ENCODE peak calls at places on chromosome 7, in nine cellular contexts. One of them, this sample, is unnamed.

GRCh38 chr7:123916240-123916724 is 8.8 kb upstream of the SPAM1 start:
- DNase-seq in NCI-H1417: peak
- DNase-seq in HFFc6: no peak
- DNase-seq in activated effector memory CD4-positive, alpha-beta T cell treated with anti-CD3 and anti-CD28 coated beads, Interleukin-2, amount 50 U/mL, for 16 hours: no peak
- DNase-seq in fibroblast of gingiva: no peak
- DNase-seq in stimulated activated CD4-positive, alpha-beta T cell treated with anti-CD3 and anti-CD28 coated beads, Interleukin-1b, Interleukin-23, amount 100 ng/mL, for 48 hours: no peak
- DNase-seq in dorsolateral prefrontal cortex: no peak
- DNase-seq in HCEC 1CT: peak
- DNase-seq in cardiac fibroblast: peak
- DNase-seq in this sample: no peak

GRCh38 chr7:132655071-132655761 is 78.9 kb upstream of the PLXNA4 start:
- DNase-seq in NCI-H1417: no peak
- DNase-seq in HFFc6: no peak
- DNase-seq in activated effector memory CD4-positive, alpha-beta T cell treated with anti-CD3 and anti-CD28 coated beads, Interleukin-2, amount 50 U/mL, for 16 hours: peak
- DNase-seq in fibroblast of gingiva: no peak
- DNase-seq in stimulated activated CD4-positive, alpha-beta T cell treated with anti-CD3 and anti-CD28 coated beads, Interleukin-1b, Interleukin-23, amount 100 ng/mL, for 48 hours: peak
- DNase-seq in dorsolateral prefrontal cortex: peak
- DNase-seq in HCEC 1CT: no peak
- DNase-seq in cardiac fibroblast: peak
- DNase-seq in this sample: peak

GRCh38 chr7:85567983-85568382 is 381.1 kb upstream of the SEMA3D start:
- DNase-seq in NCI-H1417: no peak
- DNase-seq in HFFc6: no peak
- DNase-seq in activated effector memory CD4-positive, alpha-beta T cell treated with anti-CD3 and anti-CD28 coated beads, Interleukin-2, amount 50 U/mL, for 16 hours: no peak
- DNase-seq in fibroblast of gingiva: peak
- DNase-seq in stimulated activated CD4-positive, alpha-beta T cell treated with anti-CD3 and anti-CD28 coated beads, Interleukin-1b, Interleukin-23, amount 100 ng/mL, for 48 hours: no peak
- DNase-seq in dorsolateral prefrontal cortex: no peak
- DNase-seq in HCEC 1CT: no peak
- DNase-seq in cardiac fibroblast: no peak
- DNase-seq in this sample: no peak

GRCh38 chr7:56105508-56105907 is 768 bp downstream of the CHCHD2 start:
- DNase-seq in NCI-H1417: peak
- DNase-seq in HFFc6: peak
- DNase-seq in activated effector memory CD4-positive, alpha-beta T cell treated with anti-CD3 and anti-CD28 coated beads, Interleukin-2, amount 50 U/mL, for 16 hours: peak
- DNase-seq in fibroblast of gingiva: peak
- DNase-seq in stimulated activated CD4-positive, alpha-beta T cell treated with anti-CD3 and anti-CD28 coated beads, Interleukin-1b, Interleukin-23, amount 100 ng/mL, for 48 hours: peak
- DNase-seq in dorsolateral prefrontal cortex: no peak
- DNase-seq in HCEC 1CT: peak
- DNase-seq in cardiac fibroblast: peak
- DNase-seq in this sample: no peak

GRCh38 chr7:8700076-8700624 is 266.7 kb downstream of the NXPH1 start:
- DNase-seq in NCI-H1417: no peak
- DNase-seq in HFFc6: no peak
- DNase-seq in activated effector memory CD4-positive, alpha-beta T cell treated with anti-CD3 and anti-CD28 coated beads, Interleukin-2, amount 50 U/mL, for 16 hours: no peak
- DNase-seq in fibroblast of gingiva: no peak
- DNase-seq in stimulated activated CD4-positive, alpha-beta T cell treated with anti-CD3 and anti-CD28 coated beads, Interleukin-1b, Interleukin-23, amount 100 ng/mL, for 48 hours: no peak
- DNase-seq in dorsolateral prefrontal cortex: no peak
- DNase-seq in HCEC 1CT: no peak
- DNase-seq in cardiac fibroblast: no peak
- DNase-seq in this sample: no peak

GRCh38 chr7:44382459-44383300 is 57.3 kb upstream of the CAMK2B start:
- DNase-seq in NCI-H1417: no peak
- DNase-seq in HFFc6: no peak
- DNase-seq in activated effector memory CD4-positive, alpha-beta T cell treated with anti-CD3 and anti-CD28 coated beads, Interleukin-2, amount 50 U/mL, for 16 hours: no peak
- DNase-seq in fibroblast of gingiva: no peak
- DNase-seq in stimulated activated CD4-positive, alpha-beta T cell treated with anti-CD3 and anti-CD28 coated beads, Interleukin-1b, Interleukin-23, amount 100 ng/mL, for 48 hours: no peak
- DNase-seq in dorsolateral prefrontal cortex: peak
- DNase-seq in HCEC 1CT: no peak
- DNase-seq in cardiac fibroblast: peak
- DNase-seq in this sample: no peak

GRCh38 chr7:50068026-50068425 is 25.0 kb downstream of the ZPBP start:
- DNase-seq in NCI-H1417: no peak
- DNase-seq in HFFc6: no peak
- DNase-seq in activated effector memory CD4-positive, alpha-beta T cell treated with anti-CD3 and anti-CD28 coated beads, Interleukin-2, amount 50 U/mL, for 16 hours: no peak
- DNase-seq in fibroblast of gingiva: no peak
- DNase-seq in stimulated activated CD4-positive, alpha-beta T cell treated with anti-CD3 and anti-CD28 coated beads, Interleukin-1b, Interleukin-23, amount 100 ng/mL, for 48 hours: no peak
- DNase-seq in dorsolateral prefrontal cortex: no peak
- DNase-seq in HCEC 1CT: no peak
- DNase-seq in cardiac fibroblast: peak
- DNase-seq in this sample: no peak

GRCh38 chr7:85324145-85324799 is 137.4 kb upstream of the SEMA3D start:
- DNase-seq in NCI-H1417: no peak
- DNase-seq in HFFc6: no peak
- DNase-seq in activated effector memory CD4-positive, alpha-beta T cell treated with anti-CD3 and anti-CD28 coated beads, Interleukin-2, amount 50 U/mL, for 16 hours: no peak
- DNase-seq in fibroblast of gingiva: no peak
- DNase-seq in stimulated activated CD4-positive, alpha-beta T cell treated with anti-CD3 and anti-CD28 coated beads, Interleukin-1b, Interleukin-23, amount 100 ng/mL, for 48 hours: no peak
- DNase-seq in dorsolateral prefrontal cortex: no peak
- DNase-seq in HCEC 1CT: no peak
- DNase-seq in cardiac fibroblast: no peak
- DNase-seq in this sample: no peak

GRCh38 chr7:140019606-140020005 is 43.1 kb downstream of the PARP12 start:
- DNase-seq in NCI-H1417: no peak
- DNase-seq in HFFc6: no peak
- DNase-seq in activated effector memory CD4-positive, alpha-beta T cell treated with anti-CD3 and anti-CD28 coated beads, Interleukin-2, amount 50 U/mL, for 16 hours: no peak
- DNase-seq in fibroblast of gingiva: no peak
- DNase-seq in stimulated activated CD4-positive, alpha-beta T cell treated with anti-CD3 and anti-CD28 coated beads, Interleukin-1b, Interleukin-23, amount 100 ng/mL, for 48 hours: no peak
- DNase-seq in dorsolateral prefrontal cortex: no peak
- DNase-seq in HCEC 1CT: no peak
- DNase-seq in cardiac fibroblast: no peak
- DNase-seq in this sample: no peak

GRCh38 chr7:98000356-98000755 is 10.4 kb upstream of the OCM2 start:
- DNase-seq in NCI-H1417: no peak
- DNase-seq in HFFc6: no peak
- DNase-seq in activated effector memory CD4-positive, alpha-beta T cell treated with anti-CD3 and anti-CD28 coated beads, Interleukin-2, amount 50 U/mL, for 16 hours: no peak
- DNase-seq in fibroblast of gingiva: no peak
- DNase-seq in stimulated activated CD4-positive, alpha-beta T cell treated with anti-CD3 and anti-CD28 coated beads, Interleukin-1b, Interleukin-23, amount 100 ng/mL, for 48 hours: no peak
- DNase-seq in dorsolateral prefrontal cortex: no peak
- DNase-seq in HCEC 1CT: no peak
- DNase-seq in cardiac fibroblast: no peak
- DNase-seq in this sample: no peak

GRCh38 chr7:106018566-106019338 is 55.7 kb downstream of the CDHR3 start:
- DNase-seq in NCI-H1417: no peak
- DNase-seq in HFFc6: no peak
- DNase-seq in activated effector memory CD4-positive, alpha-beta T cell treated with anti-CD3 and anti-CD28 coated beads, Interleukin-2, amount 50 U/mL, for 16 hours: no peak
- DNase-seq in fibroblast of gingiva: no peak
- DNase-seq in stimulated activated CD4-positive, alpha-beta T cell treated with anti-CD3 and anti-CD28 coated beads, Interleukin-1b, Interleukin-23, amount 100 ng/mL, for 48 hours: no peak
- DNase-seq in dorsolateral prefrontal cortex: no peak
- DNase-seq in HCEC 1CT: no peak
- DNase-seq in cardiac fibroblast: peak
- DNase-seq in this sample: no peak

GRCh38 chr7:101507791-101508252 is 121.3 kb downstream of the MYL10 start:
- DNase-seq in NCI-H1417: peak
- DNase-seq in HFFc6: peak
- DNase-seq in activated effector memory CD4-positive, alpha-beta T cell treated with anti-CD3 and anti-CD28 coated beads, Interleukin-2, amount 50 U/mL, for 16 hours: no peak
- DNase-seq in fibroblast of gingiva: no peak
- DNase-seq in stimulated activated CD4-positive, alpha-beta T cell treated with anti-CD3 and anti-CD28 coated beads, Interleukin-1b, Interleukin-23, amount 100 ng/mL, for 48 hours: peak
- DNase-seq in dorsolateral prefrontal cortex: no peak
- DNase-seq in HCEC 1CT: peak
- DNase-seq in cardiac fibroblast: peak
- DNase-seq in this sample: peak

GRCh38 chr7:134186022-134186421 is 58.9 kb downstream of the LRGUK start:
- DNase-seq in NCI-H1417: no peak
- DNase-seq in HFFc6: peak
- DNase-seq in activated effector memory CD4-positive, alpha-beta T cell treated with anti-CD3 and anti-CD28 coated beads, Interleukin-2, amount 50 U/mL, for 16 hours: no peak
- DNase-seq in fibroblast of gingiva: peak
- DNase-seq in stimulated activated CD4-positive, alpha-beta T cell treated with anti-CD3 and anti-CD28 coated beads, Interleukin-1b, Interleukin-23, amount 100 ng/mL, for 48 hours: no peak
- DNase-seq in dorsolateral prefrontal cortex: no peak
- DNase-seq in HCEC 1CT: peak
- DNase-seq in cardiac fibroblast: no peak
- DNase-seq in this sample: no peak

GRCh38 chr7:73779517-73779916 is 9.4 kb upstream of the CLDN3 start:
- DNase-seq in NCI-H1417: no peak
- DNase-seq in HFFc6: no peak
- DNase-seq in activated effector memory CD4-positive, alpha-beta T cell treated with anti-CD3 and anti-CD28 coated beads, Interleukin-2, amount 50 U/mL, for 16 hours: no peak
- DNase-seq in fibroblast of gingiva: no peak
- DNase-seq in stimulated activated CD4-positive, alpha-beta T cell treated with anti-CD3 and anti-CD28 coated beads, Interleukin-1b, Interleukin-23, amount 100 ng/mL, for 48 hours: no peak
- DNase-seq in dorsolateral prefrontal cortex: no peak
- DNase-seq in HCEC 1CT: no peak
- DNase-seq in cardiac fibroblast: peak
- DNase-seq in this sample: no peak

GRCh38 chr7:24734306-24734705 is 23.0 kb downstream of the GSDME start:
- DNase-seq in NCI-H1417: no peak
- DNase-seq in HFFc6: peak
- DNase-seq in activated effector memory CD4-positive, alpha-beta T cell treated with anti-CD3 and anti-CD28 coated beads, Interleukin-2, amount 50 U/mL, for 16 hours: no peak
- DNase-seq in fibroblast of gingiva: peak
- DNase-seq in stimulated activated CD4-positive, alpha-beta T cell treated with anti-CD3 and anti-CD28 coated beads, Interleukin-1b, Interleukin-23, amount 100 ng/mL, for 48 hours: no peak
- DNase-seq in dorsolateral prefrontal cortex: no peak
- DNase-seq in HCEC 1CT: no peak
- DNase-seq in cardiac fibroblast: peak
- DNase-seq in this sample: no peak

GRCh38 chr7:28587211-28587610 is 174.9 kb downstream of the CREB5 start:
- DNase-seq in NCI-H1417: no peak
- DNase-seq in HFFc6: no peak
- DNase-seq in activated effector memory CD4-positive, alpha-beta T cell treated with anti-CD3 and anti-CD28 coated beads, Interleukin-2, amount 50 U/mL, for 16 hours: no peak
- DNase-seq in fibroblast of gingiva: no peak
- DNase-seq in stimulated activated CD4-positive, alpha-beta T cell treated with anti-CD3 and anti-CD28 coated beads, Interleukin-1b, Interleukin-23, amount 100 ng/mL, for 48 hours: no peak
- DNase-seq in dorsolateral prefrontal cortex: no peak
- DNase-seq in HCEC 1CT: peak
- DNase-seq in cardiac fibroblast: no peak
- DNase-seq in this sample: no peak

GRCh38 chr7:137734221-137734620 is 112.6 kb downstream of the DGKI start:
- DNase-seq in NCI-H1417: no peak
- DNase-seq in HFFc6: peak
- DNase-seq in activated effector memory CD4-positive, alpha-beta T cell treated with anti-CD3 and anti-CD28 coated beads, Interleukin-2, amount 50 U/mL, for 16 hours: no peak
- DNase-seq in fibroblast of gingiva: no peak
- DNase-seq in stimulated activated CD4-positive, alpha-beta T cell treated with anti-CD3 and anti-CD28 coated beads, Interleukin-1b, Interleukin-23, amount 100 ng/mL, for 48 hours: no peak
- DNase-seq in dorsolateral prefrontal cortex: no peak
- DNase-seq in HCEC 1CT: peak
- DNase-seq in cardiac fibroblast: peak
- DNase-seq in this sample: no peak

GRCh38 chr7:17772581-17773288 is 167.6 kb downstream of the SNX13 start:
- DNase-seq in NCI-H1417: peak
- DNase-seq in HFFc6: no peak
- DNase-seq in activated effector memory CD4-positive, alpha-beta T cell treated with anti-CD3 and anti-CD28 coated beads, Interleukin-2, amount 50 U/mL, for 16 hours: no peak
- DNase-seq in fibroblast of gingiva: peak
- DNase-seq in stimulated activated CD4-positive, alpha-beta T cell treated with anti-CD3 and anti-CD28 coated beads, Interleukin-1b, Interleukin-23, amount 100 ng/mL, for 48 hours: no peak
- DNase-seq in dorsolateral prefrontal cortex: no peak
- DNase-seq in HCEC 1CT: no peak
- DNase-seq in cardiac fibroblast: peak
- DNase-seq in this sample: no peak